ENCODE peak calls at places on chromosome 11, in seven cellular contexts. Q is H1, U is aorta, K is left ventricle myocardium inferior, Y is adrenal gland, T is tibial artery, L is spleen. S is an unnamed sample.

GRCh38 chr11:3796796-3797328 is 492 bp downstream of the NUP98 start:
- DNase-seq in Y (peak; percentile 71), Q (no peak), U (no peak), K (no peak), T (no peak), L (no peak), S (no peak)

GRCh38 chr11:131999084-131999483 is 628.7 kb downstream of the NTM start:
- DNase-seq in L (no peak), Y (no peak), K (no peak), Q (no peak), U (no peak), T (no peak), S (no peak)

GRCh38 chr11:14386895-14387480 is 28.0 kb upstream of the RRAS2 start:
- DNase-seq in Y (peak; percentile 81), U (no peak), T (no peak), L (no peak), K (peak; percentile 22), Q (peak; percentile 15), S (no peak)

GRCh38 chr11:22343411-22344032 is 5.3 kb downstream of the SLC17A6 start:
- DNase-seq in U (no peak), Q (no peak), T (no peak), L (no peak), K (no peak), Y (no peak), S (no peak)

GRCh38 chr11:10885703-10886363 is 28.0 kb upstream of the ZBED5 start:
- DNase-seq in Y (no peak), K (no peak), Q (no peak), L (no peak), T (no peak), U (no peak), S (no peak)

GRCh38 chr11:29272019-29272654 is 744.7 kb downstream of the KCNA4 start:
- DNase-seq in U (no peak), Y (no peak), L (no peak), T (no peak), K (no peak), Q (no peak), S (no peak)

GRCh38 chr11:113045146-113045545 is 83.9 kb downstream of the NCAM1 start:
- DNase-seq in L (no peak), K (no peak), T (no peak), Y (no peak), U (no peak), Q (no peak), S (no peak)

GRCh38 chr11:61714916-61715315 is 34.7 kb downstream of the DAGLA start:
- DNase-seq in U (no peak), Y (no peak), T (no peak), L (no peak), K (no peak), Q (no peak), S (no peak)

GRCh38 chr11:33280402-33280801 is 23.2 kb downstream of the HIPK3 start:
- DNase-seq in K (no peak), T (no peak), U (no peak), Y (no peak), Q (no peak), L (no peak), S (no peak)

GRCh38 chr11:87035976-87036583 is 1.7 kb upstream of the TMEM135 start:
- DNase-seq in T (no peak), Y (no peak), Q (no peak), L (no peak), K (no peak), U (no peak), S (no peak)

GRCh38 chr11:76410771-76411423 is 29.8 kb downstream of the GVQW3 start:
- DNase-seq in U (no peak), T (no peak), Q (no peak), Y (no peak), K (no peak), L (no peak), S (no peak)

GRCh38 chr11:44574620-44575287 is 9.3 kb downstream of the CD82 start:
- DNase-seq in L (peak; percentile 16), Y (no peak), Q (no peak), K (no peak), U (no peak), T (no peak), S (peak; percentile 47)

GRCh38 chr11:32892355-32893090 is at the start of gene QSER1:
- DNase-seq in Y (peak; percentile 76), T (peak; percentile 82), U (peak; percentile 91), K (peak; percentile 81), L (peak; percentile 93), Q (no peak), S (peak; percentile 49)

GRCh38 chr11:91700854-91701253 is 523.8 kb upstream of the FAT3 start:
- DNase-seq in Y (no peak), K (no peak), T (no peak), Q (no peak), U (no peak), L (no peak), S (no peak)

GRCh38 chr11:2587976-2588748 is 111.6 kb downstream of the KCNQ1OT1 start:
- DNase-seq in L (peak; percentile 55), Y (peak; percentile 45), U (peak; percentile 61), K (peak; percentile 10), Q (no peak), T (peak; percentile 53), S (no peak)

GRCh38 chr11:114064216-114064615 is 4.7 kb downstream of the ZBTB16 start:
- DNase-seq in U (no peak), L (no peak), K (no peak), T (no peak), Q (no peak), Y (no peak), S (no peak)
- H3K4me1 ChIP-seq in U (peaks cover 3% of the 10 kb centered on the region), L (peaks cover 94% of the 10 kb centered on the region), K (peaks cover 97% of the 10 kb centered on the region), T (no peaks in the 10 kb centered on the region), Q (peaks cover 7% of the 10 kb centered on the region), Y (peaks cover 33% of the 10 kb centered on the region), S (peaks cover 39% of the 10 kb centered on the region)

GRCh38 chr11:65291613-65292012 is 23.1 kb upstream of the CDC42EP2 start:
- DNase-seq in Q (no peak), Y (no peak), T (no peak), U (peak; percentile 27), K (no peak), L (no peak), S (no peak)

GRCh38 chr11:65287601-65288000 is 25.8 kb downstream of the POLA2 start:
- DNase-seq in Y (no peak), K (no peak), T (no peak), U (no peak), Q (no peak), L (no peak), S (no peak)

GRCh38 chr11:65292866-65293265 is 21.8 kb upstream of the CDC42EP2 start:
- DNase-seq in T (no peak), U (no peak), Q (no peak), L (no peak), Y (no peak), K (no peak), S (no peak)

GRCh38 chr11:65288706-65289536 is 25.7 kb upstream of the CDC42EP2 start:
- DNase-seq in U (no peak), T (no peak), K (peak; percentile 76), Q (no peak), Y (peak; percentile 72), L (no peak), S (no peak)

DNA sequence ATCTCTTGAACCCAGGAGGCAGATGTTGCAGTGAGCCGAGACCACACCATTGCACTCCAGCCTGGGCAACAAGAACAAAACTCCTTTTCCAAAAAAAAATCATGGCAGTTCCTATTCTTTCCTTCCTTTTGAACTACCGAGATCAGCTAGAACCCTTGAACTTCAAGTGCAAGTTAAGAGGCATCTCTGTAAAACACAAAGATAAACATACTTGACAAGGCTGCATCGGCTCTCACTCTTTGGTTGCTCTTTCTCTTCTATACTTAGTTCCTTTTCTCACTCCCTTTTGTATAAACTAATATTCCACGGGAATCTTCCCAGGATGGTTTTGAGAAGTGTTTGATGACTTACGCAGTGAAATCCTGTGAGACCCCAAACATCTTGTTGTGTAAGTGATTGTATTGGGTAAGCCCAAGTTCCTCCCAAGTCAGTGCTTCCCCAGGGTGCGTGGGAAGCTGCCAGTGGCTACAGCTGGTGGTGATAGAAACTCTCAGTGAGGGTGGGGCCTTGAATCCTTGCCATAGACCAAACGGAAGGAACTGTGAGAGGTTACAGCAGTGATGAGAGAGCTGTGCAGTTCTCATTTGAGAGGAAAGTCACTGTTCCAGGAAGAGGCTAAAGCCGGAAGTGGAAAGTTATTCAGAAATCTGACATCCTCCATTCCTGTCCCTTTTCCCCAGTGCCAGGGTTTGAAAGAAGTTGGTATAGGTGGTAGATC is 24.1 kb upstream of the CDC42EP2 start:
- DNase-seq in Q (no peak), Y (peak; percentile 91), T (peak; percentile 94), U (peak; percentile 90), K (peak; percentile 93), L (peak; percentile 87), S (no peak)
- H3K4me1 ChIP-seq in Q (no peaks in the 10 kb centered on the region), Y (no peaks in the 10 kb centered on the region), T (no peaks in the 10 kb centered on the region), U (no peaks in the 10 kb centered on the region), K (peaks cover 69% of the 10 kb centered on the region), L (peaks cover 73% of the 10 kb centered on the region), S (no peaks in the 10 kb centered on the region)

GRCh38 chr11:581752-582151 is 5.5 kb downstream of the PHRF1 start:
- DNase-seq in K (no peak), L (no peak), Y (no peak), Q (no peak), T (no peak), U (no peak), S (no peak)
- H3K4me1 ChIP-seq in K (peaks cover 54% of the 10 kb centered on the region), L (peaks cover 52% of the 10 kb centered on the region), Y (peaks cover 39% of the 10 kb centered on the region), Q (peaks cover 4% of the 10 kb centered on the region), T (no peaks in the 10 kb centered on the region), U (no peaks in the 10 kb centered on the region), S (peaks cover 11% of the 10 kb centered on the region)

DNA sequence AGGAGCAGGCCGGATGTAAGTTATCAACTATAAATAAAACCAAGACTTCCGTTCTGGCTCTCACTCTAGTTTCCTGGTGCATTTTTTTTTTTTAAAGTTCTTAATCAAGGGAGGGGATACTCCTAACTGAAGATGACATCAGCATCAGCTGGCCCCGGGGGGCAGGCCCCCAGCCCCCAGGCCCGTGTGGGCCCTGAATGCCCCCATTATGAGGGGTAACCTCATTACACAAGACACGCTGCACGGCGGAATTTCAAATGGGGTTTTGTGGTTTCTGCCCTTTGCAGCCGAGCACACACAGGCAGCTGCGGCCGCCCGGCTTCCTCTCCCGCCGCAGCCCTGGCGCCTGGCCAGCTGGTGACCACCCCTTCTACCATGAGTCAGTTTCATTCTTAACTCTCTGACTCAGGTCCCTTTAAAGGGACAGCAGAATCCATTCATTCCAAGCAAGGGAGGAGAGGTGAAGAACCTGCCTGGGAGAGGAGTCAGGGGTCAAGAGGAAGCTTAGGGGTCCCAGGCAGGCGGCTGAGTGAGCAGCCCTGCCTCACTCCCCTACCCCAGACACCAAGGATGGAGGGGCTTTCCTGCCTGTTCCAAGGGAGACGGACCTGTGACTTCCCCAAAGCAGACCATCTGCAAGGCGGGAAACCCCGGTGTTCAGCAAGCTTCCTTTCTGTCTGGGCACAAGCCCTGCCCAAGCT is 3.4 kb downstream of the MYEOV start:
- DNase-seq in K (peak; percentile 94), U (peak; percentile 99), L (peak; percentile 95), T (peak; percentile 96), Q (peak; percentile 31), Y (peak; percentile 96), S (peak; percentile 64)
- H3K4me1 ChIP-seq in K (peaks cover 89% of the 10 kb centered on the region), U (no peaks in the 10 kb centered on the region), L (peaks cover 92% of the 10 kb centered on the region), T (peaks cover 10% of the 10 kb centered on the region), Q (peaks cover 2% of the 10 kb centered on the region), Y (peaks cover 32% of the 10 kb centered on the region), S (no peaks in the 10 kb centered on the region)

GRCh38 chr11:133269272-133269671 is 263.0 kb downstream of the OPCML start:
- DNase-seq in Q (no peak), L (no peak), Y (no peak), U (no peak), K (no peak), T (no peak), S (no peak)
- H3K4me1 ChIP-seq in Q (no peaks in the 10 kb centered on the region), L (no peaks in the 10 kb centered on the region), Y (no peaks in the 10 kb centered on the region), U (no peaks in the 10 kb centered on the region), K (no peaks in the 10 kb centered on the region), T (no peaks in the 10 kb centered on the region), S (no peaks in the 10 kb centered on the region)